ENCODE peak calls at places on chromosome 20, in nine cellular contexts. One of them, this sample, is unnamed.

GRCh38 chr20:3168829-3169590 is 4.3 kb downstream of the LZTS3 start:
- DNase-seq in H7: no peak
- DNase-seq in activated T-cell treated with anti-CD3 and anti-CD28 coated beads for 24 hours: no peak
- DNase-seq in tibial artery: peak; percentile 48
- DNase-seq in SW 1271: no peak
- DNase-seq in heart right ventricle: no peak
- DNase-seq in T-helper 9 cell: no peak
- DNase-seq in neural progenitor cell: no peak
- DNase-seq in activated naive CD4-positive, alpha-beta T cell treated with anti-CD3 and anti-CD28 coated beads, Interleukin-2, amount 10 ng/mL, durations not matched to agents 7 days and 5 days: no peak
- DNase-seq in this sample: no peak

GRCh38 chr20:17014217-17014616 is 212.6 kb upstream of the PCSK2 start:
- DNase-seq in heart right ventricle: no peak
- DNase-seq in tibial artery: no peak
- DNase-seq in H7: no peak
- DNase-seq in activated T-cell treated with anti-CD3 and anti-CD28 coated beads for 24 hours: no peak
- DNase-seq in SW 1271: no peak
- DNase-seq in activated naive CD4-positive, alpha-beta T cell treated with anti-CD3 and anti-CD28 coated beads, Interleukin-2, amount 10 ng/mL, durations not matched to agents 7 days and 5 days: no peak
- DNase-seq in neural progenitor cell: peak; percentile 33
- DNase-seq in T-helper 9 cell: no peak
- DNase-seq in this sample: no peak

GRCh38 chr20:15899972-15900371 is 673.3 kb downstream of the KIF16B start:
- DNase-seq in activated T-cell treated with anti-CD3 and anti-CD28 coated beads for 24 hours: no peak
- DNase-seq in neural progenitor cell: no peak
- DNase-seq in heart right ventricle: no peak
- DNase-seq in SW 1271: no peak
- DNase-seq in tibial artery: no peak
- DNase-seq in T-helper 9 cell: no peak
- DNase-seq in activated naive CD4-positive, alpha-beta T cell treated with anti-CD3 and anti-CD28 coated beads, Interleukin-2, amount 10 ng/mL, durations not matched to agents 7 days and 5 days: no peak
- DNase-seq in H7: no peak
- DNase-seq in this sample: no peak

GRCh38 chr20:24891546-24892393 is 57.3 kb upstream of the CST7 start:
- DNase-seq in activated T-cell treated with anti-CD3 and anti-CD28 coated beads for 24 hours: no peak
- DNase-seq in tibial artery: no peak
- DNase-seq in neural progenitor cell: no peak
- DNase-seq in heart right ventricle: no peak
- DNase-seq in H7: peak; percentile 34
- DNase-seq in T-helper 9 cell: no peak
- DNase-seq in SW 1271: no peak
- DNase-seq in activated naive CD4-positive, alpha-beta T cell treated with anti-CD3 and anti-CD28 coated beads, Interleukin-2, amount 10 ng/mL, durations not matched to agents 7 days and 5 days: no peak
- DNase-seq in this sample: no peak

GRCh38 chr20:44897133-44897532 is 11.6 kb downstream of the YWHAB start:
- DNase-seq in H7: no peak
- DNase-seq in activated naive CD4-positive, alpha-beta T cell treated with anti-CD3 and anti-CD28 coated beads, Interleukin-2, amount 10 ng/mL, durations not matched to agents 7 days and 5 days: no peak
- DNase-seq in tibial artery: no peak
- DNase-seq in heart right ventricle: no peak
- DNase-seq in T-helper 9 cell: no peak
- DNase-seq in activated T-cell treated with anti-CD3 and anti-CD28 coated beads for 24 hours: no peak
- DNase-seq in neural progenitor cell: no peak
- DNase-seq in SW 1271: no peak
- DNase-seq in this sample: no peak

GRCh38 chr20:59495894-59496510 is 108.3 kb upstream of the PHACTR3 start:
- DNase-seq in H7: peak; percentile 87
- DNase-seq in SW 1271: peak; percentile 20
- DNase-seq in neural progenitor cell: peak; percentile 88
- DNase-seq in tibial artery: peak; percentile 71
- DNase-seq in activated naive CD4-positive, alpha-beta T cell treated with anti-CD3 and anti-CD28 coated beads, Interleukin-2, amount 10 ng/mL, durations not matched to agents 7 days and 5 days: peak; percentile 81
- DNase-seq in heart right ventricle: peak; percentile 66
- DNase-seq in activated T-cell treated with anti-CD3 and anti-CD28 coated beads for 24 hours: peak; percentile 56
- DNase-seq in T-helper 9 cell: peak; percentile 51
- DNase-seq in this sample: peak; percentile 71

GRCh38 chr20:10784337-10785183 is 110.8 kb upstream of the JAG1 start:
- DNase-seq in neural progenitor cell: no peak
- DNase-seq in SW 1271: no peak
- DNase-seq in heart right ventricle: no peak
- DNase-seq in tibial artery: no peak
- DNase-seq in T-helper 9 cell: no peak
- DNase-seq in H7: no peak
- DNase-seq in activated naive CD4-positive, alpha-beta T cell treated with anti-CD3 and anti-CD28 coated beads, Interleukin-2, amount 10 ng/mL, durations not matched to agents 7 days and 5 days: no peak
- DNase-seq in activated T-cell treated with anti-CD3 and anti-CD28 coated beads for 24 hours: no peak
- DNase-seq in this sample: no peak

GRCh38 chr20:6265204-6265904 is 142.5 kb upstream of the FERMT1 start:
- DNase-seq in H7: peak; percentile 35
- DNase-seq in SW 1271: no peak
- DNase-seq in T-helper 9 cell: no peak
- DNase-seq in tibial artery: no peak
- DNase-seq in neural progenitor cell: peak; percentile 42
- DNase-seq in heart right ventricle: no peak
- DNase-seq in activated naive CD4-positive, alpha-beta T cell treated with anti-CD3 and anti-CD28 coated beads, Interleukin-2, amount 10 ng/mL, durations not matched to agents 7 days and 5 days: no peak
- DNase-seq in activated T-cell treated with anti-CD3 and anti-CD28 coated beads for 24 hours: no peak
- DNase-seq in this sample: no peak

GRCh38 chr20:3794701-3795420 is 1.2 kb upstream of the CDC25B start:
- DNase-seq in H7: peak; percentile 29
- DNase-seq in heart right ventricle: no peak
- DNase-seq in activated T-cell treated with anti-CD3 and anti-CD28 coated beads for 24 hours: no peak
- DNase-seq in activated naive CD4-positive, alpha-beta T cell treated with anti-CD3 and anti-CD28 coated beads, Interleukin-2, amount 10 ng/mL, durations not matched to agents 7 days and 5 days: no peak
- DNase-seq in neural progenitor cell: peak; percentile 0
- DNase-seq in T-helper 9 cell: no peak
- DNase-seq in SW 1271: no peak
- DNase-seq in tibial artery: no peak
- DNase-seq in this sample: peak; percentile 47

GRCh38 chr20:36491901-36492617 is 49.3 kb upstream of the MYL9 start:
- DNase-seq in T-helper 9 cell: peak; percentile 44
- DNase-seq in H7: no peak
- DNase-seq in SW 1271: no peak
- DNase-seq in tibial artery: no peak
- DNase-seq in activated naive CD4-positive, alpha-beta T cell treated with anti-CD3 and anti-CD28 coated beads, Interleukin-2, amount 10 ng/mL, durations not matched to agents 7 days and 5 days: peak; percentile 79
- DNase-seq in activated T-cell treated with anti-CD3 and anti-CD28 coated beads for 24 hours: peak; percentile 27
- DNase-seq in neural progenitor cell: no peak
- DNase-seq in heart right ventricle: no peak
- DNase-seq in this sample: no peak

GRCh38 chr20:51142448-51142847 is 119.5 kb upstream of the KCNG1 start:
- DNase-seq in activated naive CD4-positive, alpha-beta T cell treated with anti-CD3 and anti-CD28 coated beads, Interleukin-2, amount 10 ng/mL, durations not matched to agents 7 days and 5 days: no peak
- DNase-seq in H7: no peak
- DNase-seq in heart right ventricle: no peak
- DNase-seq in neural progenitor cell: no peak
- DNase-seq in SW 1271: no peak
- DNase-seq in T-helper 9 cell: no peak
- DNase-seq in activated T-cell treated with anti-CD3 and anti-CD28 coated beads for 24 hours: no peak
- DNase-seq in tibial artery: no peak
- DNase-seq in this sample: peak; percentile 75

GRCh38 chr20:62602550-62602949 is 39.8 kb upstream of the SLCO4A1 start:
- DNase-seq in tibial artery: no peak
- DNase-seq in heart right ventricle: no peak
- DNase-seq in neural progenitor cell: no peak
- DNase-seq in activated naive CD4-positive, alpha-beta T cell treated with anti-CD3 and anti-CD28 coated beads, Interleukin-2, amount 10 ng/mL, durations not matched to agents 7 days and 5 days: peak; percentile 63
- DNase-seq in H7: no peak
- DNase-seq in T-helper 9 cell: no peak
- DNase-seq in SW 1271: no peak
- DNase-seq in activated T-cell treated with anti-CD3 and anti-CD28 coated beads for 24 hours: no peak
- DNase-seq in this sample: no peak

GRCh38 chr20:32355417-32355841 is 2.7 kb upstream of the ASXL1 start:
- DNase-seq in heart right ventricle: no peak
- DNase-seq in activated naive CD4-positive, alpha-beta T cell treated with anti-CD3 and anti-CD28 coated beads, Interleukin-2, amount 10 ng/mL, durations not matched to agents 7 days and 5 days: no peak
- DNase-seq in tibial artery: no peak
- DNase-seq in SW 1271: no peak
- DNase-seq in neural progenitor cell: no peak
- DNase-seq in activated T-cell treated with anti-CD3 and anti-CD28 coated beads for 24 hours: no peak
- DNase-seq in T-helper 9 cell: no peak
- DNase-seq in H7: no peak
- DNase-seq in this sample: no peak

GRCh38 chr20:8787090-8787489 is 281.8 kb upstream of the PLCB4 start:
- DNase-seq in activated naive CD4-positive, alpha-beta T cell treated with anti-CD3 and anti-CD28 coated beads, Interleukin-2, amount 10 ng/mL, durations not matched to agents 7 days and 5 days: no peak
- DNase-seq in T-helper 9 cell: no peak
- DNase-seq in activated T-cell treated with anti-CD3 and anti-CD28 coated beads for 24 hours: no peak
- DNase-seq in tibial artery: no peak
- DNase-seq in H7: no peak
- DNase-seq in heart right ventricle: no peak
- DNase-seq in SW 1271: no peak
- DNase-seq in neural progenitor cell: no peak
- DNase-seq in this sample: no peak

GRCh38 chr20:63191400-63191799 is 24.5 kb downstream of the YTHDF1 start:
- DNase-seq in H7: no peak
- DNase-seq in tibial artery: no peak
- DNase-seq in activated naive CD4-positive, alpha-beta T cell treated with anti-CD3 and anti-CD28 coated beads, Interleukin-2, amount 10 ng/mL, durations not matched to agents 7 days and 5 days: no peak
- DNase-seq in neural progenitor cell: no peak
- DNase-seq in T-helper 9 cell: no peak
- DNase-seq in SW 1271: no peak
- DNase-seq in heart right ventricle: no peak
- DNase-seq in activated T-cell treated with anti-CD3 and anti-CD28 coated beads for 24 hours: no peak
- DNase-seq in this sample: peak; percentile 68

GRCh38 chr20:12815369-12815768 is 193.4 kb upstream of the SPTLC3 start:
- DNase-seq in SW 1271: no peak
- DNase-seq in tibial artery: no peak
- DNase-seq in neural progenitor cell: no peak
- DNase-seq in T-helper 9 cell: no peak
- DNase-seq in heart right ventricle: no peak
- DNase-seq in activated T-cell treated with anti-CD3 and anti-CD28 coated beads for 24 hours: no peak
- DNase-seq in H7: no peak
- DNase-seq in activated naive CD4-positive, alpha-beta T cell treated with anti-CD3 and anti-CD28 coated beads, Interleukin-2, amount 10 ng/mL, durations not matched to agents 7 days and 5 days: no peak
- DNase-seq in this sample: no peak

GRCh38 chr20:1392443-1392692 is 486 bp downstream of the FKBP1A start:
- DNase-seq in heart right ventricle: no peak
- DNase-seq in neural progenitor cell: no peak
- DNase-seq in tibial artery: no peak
- DNase-seq in activated T-cell treated with anti-CD3 and anti-CD28 coated beads for 24 hours: no peak
- DNase-seq in H7: no peak
- DNase-seq in SW 1271: no peak
- DNase-seq in activated naive CD4-positive, alpha-beta T cell treated with anti-CD3 and anti-CD28 coated beads, Interleukin-2, amount 10 ng/mL, durations not matched to agents 7 days and 5 days: no peak
- DNase-seq in T-helper 9 cell: no peak
- DNase-seq in this sample: no peak

GRCh38 chr20:63009988-63010769 is 3.4 kb upstream of the BHLHE23 start:
- DNase-seq in SW 1271: no peak
- DNase-seq in neural progenitor cell: no peak
- DNase-seq in heart right ventricle: no peak
- DNase-seq in H7: peak; percentile 75
- DNase-seq in activated naive CD4-positive, alpha-beta T cell treated with anti-CD3 and anti-CD28 coated beads, Interleukin-2, amount 10 ng/mL, durations not matched to agents 7 days and 5 days: peak; percentile 82
- DNase-seq in T-helper 9 cell: peak; percentile 49
- DNase-seq in tibial artery: no peak
- DNase-seq in activated T-cell treated with anti-CD3 and anti-CD28 coated beads for 24 hours: peak; percentile 57
- DNase-seq in this sample: no peak

GRCh38 chr20:41249371-41249770 is 68.2 kb downstream of the ZHX3 start:
- DNase-seq in H7: no peak
- DNase-seq in tibial artery: peak; percentile 92
- DNase-seq in SW 1271: no peak
- DNase-seq in activated T-cell treated with anti-CD3 and anti-CD28 coated beads for 24 hours: no peak
- DNase-seq in heart right ventricle: peak; percentile 65
- DNase-seq in T-helper 9 cell: no peak
- DNase-seq in activated naive CD4-positive, alpha-beta T cell treated with anti-CD3 and anti-CD28 coated beads, Interleukin-2, amount 10 ng/mL, durations not matched to agents 7 days and 5 days: no peak
- DNase-seq in neural progenitor cell: peak; percentile 19
- DNase-seq in this sample: peak; percentile 78

GRCh38 chr20:36467076-36467999 is 74.0 kb upstream of the MYL9 start:
- DNase-seq in T-helper 9 cell: peak; percentile 48
- DNase-seq in neural progenitor cell: no peak
- DNase-seq in SW 1271: no peak
- DNase-seq in tibial artery: no peak
- DNase-seq in activated naive CD4-positive, alpha-beta T cell treated with anti-CD3 and anti-CD28 coated beads, Interleukin-2, amount 10 ng/mL, durations not matched to agents 7 days and 5 days: peak; percentile 63
- DNase-seq in heart right ventricle: peak; percentile 65
- DNase-seq in H7: no peak
- DNase-seq in activated T-cell treated with anti-CD3 and anti-CD28 coated beads for 24 hours: no peak
- DNase-seq in this sample: peak; percentile 62

GRCh38 chr20:4434681-4435080 is 287.0 kb upstream of the PRND start:
- DNase-seq in neural progenitor cell: no peak
- DNase-seq in SW 1271: no peak
- DNase-seq in H7: no peak
- DNase-seq in tibial artery: no peak
- DNase-seq in activated naive CD4-positive, alpha-beta T cell treated with anti-CD3 and anti-CD28 coated beads, Interleukin-2, amount 10 ng/mL, durations not matched to agents 7 days and 5 days: no peak
- DNase-seq in T-helper 9 cell: no peak
- DNase-seq in activated T-cell treated with anti-CD3 and anti-CD28 coated beads for 24 hours: no peak
- DNase-seq in heart right ventricle: no peak
- DNase-seq in this sample: no peak

GRCh38 chr20:5510446-5510845 is 193.7 kb upstream of the PROKR2 start:
- DNase-seq in activated T-cell treated with anti-CD3 and anti-CD28 coated beads for 24 hours: no peak
- DNase-seq in heart right ventricle: no peak
- DNase-seq in H7: peak; percentile 69
- DNase-seq in T-helper 9 cell: no peak
- DNase-seq in neural progenitor cell: peak; percentile 82
- DNase-seq in SW 1271: no peak
- DNase-seq in activated naive CD4-positive, alpha-beta T cell treated with anti-CD3 and anti-CD28 coated beads, Interleukin-2, amount 10 ng/mL, durations not matched to agents 7 days and 5 days: no peak
- DNase-seq in tibial artery: no peak
- DNase-seq in this sample: no peak

GRCh38 chr20:11919046-11919445 is 1.4 kb downstream of the BTBD3 start:
- DNase-seq in T-helper 9 cell: no peak
- DNase-seq in activated naive CD4-positive, alpha-beta T cell treated with anti-CD3 and anti-CD28 coated beads, Interleukin-2, amount 10 ng/mL, durations not matched to agents 7 days and 5 days: no peak
- DNase-seq in tibial artery: no peak
- DNase-seq in H7: no peak
- DNase-seq in SW 1271: no peak
- DNase-seq in neural progenitor cell: peak; percentile 8
- DNase-seq in activated T-cell treated with anti-CD3 and anti-CD28 coated beads for 24 hours: no peak
- DNase-seq in heart right ventricle: peak; percentile 24
- DNase-seq in this sample: peak; percentile 45

GRCh38 chr20:47389867-47390347 is 33.4 kb upstream of the ZMYND8 start:
- DNase-seq in activated T-cell treated with anti-CD3 and anti-CD28 coated beads for 24 hours: no peak
- DNase-seq in neural progenitor cell: no peak
- DNase-seq in T-helper 9 cell: no peak
- DNase-seq in activated naive CD4-positive, alpha-beta T cell treated with anti-CD3 and anti-CD28 coated beads, Interleukin-2, amount 10 ng/mL, durations not matched to agents 7 days and 5 days: no peak
- DNase-seq in SW 1271: peak; percentile 8
- DNase-seq in tibial artery: no peak
- DNase-seq in H7: no peak
- DNase-seq in heart right ventricle: no peak
- DNase-seq in this sample: no peak

GRCh38 chr20:24752612-24753011 is 196.5 kb upstream of the CST7 start:
- DNase-seq in activated T-cell treated with anti-CD3 and anti-CD28 coated beads for 24 hours: no peak
- DNase-seq in tibial artery: peak; percentile 10
- DNase-seq in activated naive CD4-positive, alpha-beta T cell treated with anti-CD3 and anti-CD28 coated beads, Interleukin-2, amount 10 ng/mL, durations not matched to agents 7 days and 5 days: no peak
- DNase-seq in H7: no peak
- DNase-seq in heart right ventricle: no peak
- DNase-seq in neural progenitor cell: no peak
- DNase-seq in SW 1271: no peak
- DNase-seq in T-helper 9 cell: no peak
- DNase-seq in this sample: peak; percentile 27

GRCh38 chr20:24683676-24684075 is 214.2 kb downstream of the SYNDIG1 start:
- DNase-seq in SW 1271: no peak
- DNase-seq in neural progenitor cell: no peak
- DNase-seq in heart right ventricle: no peak
- DNase-seq in activated naive CD4-positive, alpha-beta T cell treated with anti-CD3 and anti-CD28 coated beads, Interleukin-2, amount 10 ng/mL, durations not matched to agents 7 days and 5 days: no peak
- DNase-seq in H7: no peak
- DNase-seq in activated T-cell treated with anti-CD3 and anti-CD28 coated beads for 24 hours: no peak
- DNase-seq in T-helper 9 cell: no peak
- DNase-seq in tibial artery: no peak
- DNase-seq in this sample: no peak

GRCh38 chr20:46631874-46632446 is 19.3 kb downstream of the SLC13A3 start:
- DNase-seq in T-helper 9 cell: no peak
- DNase-seq in heart right ventricle: no peak
- DNase-seq in activated naive CD4-positive, alpha-beta T cell treated with anti-CD3 and anti-CD28 coated beads, Interleukin-2, amount 10 ng/mL, durations not matched to agents 7 days and 5 days: no peak
- DNase-seq in neural progenitor cell: no peak
- DNase-seq in activated T-cell treated with anti-CD3 and anti-CD28 coated beads for 24 hours: no peak
- DNase-seq in H7: no peak
- DNase-seq in tibial artery: no peak
- DNase-seq in SW 1271: no peak
- DNase-seq in this sample: no peak

GRCh38 chr20:57610261-57610952 is 9.8 kb downstream of the ZBP1 start:
- DNase-seq in neural progenitor cell: no peak
- DNase-seq in activated naive CD4-positive, alpha-beta T cell treated with anti-CD3 and anti-CD28 coated beads, Interleukin-2, amount 10 ng/mL, durations not matched to agents 7 days and 5 days: no peak
- DNase-seq in tibial artery: peak; percentile 55
- DNase-seq in T-helper 9 cell: no peak
- DNase-seq in heart right ventricle: no peak
- DNase-seq in activated T-cell treated with anti-CD3 and anti-CD28 coated beads for 24 hours: no peak
- DNase-seq in H7: peak; percentile 49
- DNase-seq in SW 1271: no peak
- DNase-seq in this sample: no peak

GRCh38 chr20:8722277-8722928 is 346.5 kb upstream of the PLCB4 start:
- DNase-seq in SW 1271: peak; percentile 24
- DNase-seq in tibial artery: no peak
- DNase-seq in activated T-cell treated with anti-CD3 and anti-CD28 coated beads for 24 hours: peak; percentile 4
- DNase-seq in T-helper 9 cell: peak; percentile 1
- DNase-seq in heart right ventricle: no peak
- DNase-seq in activated naive CD4-positive, alpha-beta T cell treated with anti-CD3 and anti-CD28 coated beads, Interleukin-2, amount 10 ng/mL, durations not matched to agents 7 days and 5 days: peak; percentile 39
- DNase-seq in H7: peak; percentile 10
- DNase-seq in neural progenitor cell: peak; percentile 78
- DNase-seq in this sample: peak; percentile 52

GRCh38 chr20:47540443-47541354 is 39.0 kb downstream of the NCOA3 start:
- DNase-seq in activated T-cell treated with anti-CD3 and anti-CD28 coated beads for 24 hours: no peak
- DNase-seq in neural progenitor cell: no peak
- DNase-seq in T-helper 9 cell: no peak
- DNase-seq in SW 1271: no peak
- DNase-seq in tibial artery: no peak
- DNase-seq in heart right ventricle: no peak
- DNase-seq in H7: peak; percentile 28
- DNase-seq in activated naive CD4-positive, alpha-beta T cell treated with anti-CD3 and anti-CD28 coated beads, Interleukin-2, amount 10 ng/mL, durations not matched to agents 7 days and 5 days: no peak
- DNase-seq in this sample: no peak

GRCh38 chr20:1696521-1697209 is 39.1 kb upstream of the SIRPG start:
- DNase-seq in activated T-cell treated with anti-CD3 and anti-CD28 coated beads for 24 hours: no peak
- DNase-seq in T-helper 9 cell: no peak
- DNase-seq in H7: no peak
- DNase-seq in tibial artery: no peak
- DNase-seq in heart right ventricle: no peak
- DNase-seq in SW 1271: no peak
- DNase-seq in neural progenitor cell: no peak
- DNase-seq in activated naive CD4-positive, alpha-beta T cell treated with anti-CD3 and anti-CD28 coated beads, Interleukin-2, amount 10 ng/mL, durations not matched to agents 7 days and 5 days: peak; percentile 35
- DNase-seq in this sample: no peak

This sample was measured in ureter.